ENCODE peak calls at places on chromosomes 1 and 21, in ten cellular contexts. One of them, this sample, is unnamed.

GRCh38 chr21:39144191-39144590 is 39.1 kb downstream of the PSMG1 start:
- DNase-seq in activated T-cell treated with anti-CD3 and anti-CD28 coated beads for 24 hours: no peak
- DNase-seq in ovary: no peak
- DNase-seq in H4: peak
- DNase-seq in NCI-H2029: no peak
- DNase-seq in ecto neural progenitor cell: no peak
- DNase-seq in ACHN: no peak
- DNase-seq in type B pancreatic cell: no peak
- DNase-seq in LHCN-M2: no peak
- DNase-seq in SIG-M5: no peak
- DNase-seq in this sample: no peak

GRCh38 chr1:23122796-23123195 is 45.9 kb downstream of the LUZP1 start:
- DNase-seq in ecto neural progenitor cell: no peak
- DNase-seq in ovary: no peak
- DNase-seq in H4: no peak
- DNase-seq in type B pancreatic cell: no peak
- DNase-seq in LHCN-M2: no peak
- DNase-seq in NCI-H2029: no peak
- DNase-seq in SIG-M5: no peak
- DNase-seq in ACHN: no peak
- DNase-seq in activated T-cell treated with anti-CD3 and anti-CD28 coated beads for 24 hours: no peak
- DNase-seq in this sample: no peak

GRCh38 chr1:151024540-151025146 is 11.7 kb upstream of the BNIPL start:
- DNase-seq in type B pancreatic cell: peak
- DNase-seq in ACHN: peak
- DNase-seq in ecto neural progenitor cell: peak
- DNase-seq in SIG-M5: no peak
- DNase-seq in NCI-H2029: peak
- DNase-seq in activated T-cell treated with anti-CD3 and anti-CD28 coated beads for 24 hours: peak
- DNase-seq in H4: peak
- DNase-seq in ovary: peak
- DNase-seq in LHCN-M2: peak
- DNase-seq in this sample: peak

GRCh38 chr1:15289251-15289651 is 42.2 kb downstream of the FHAD1 start:
- DNase-seq in type B pancreatic cell: no peak
- DNase-seq in activated T-cell treated with anti-CD3 and anti-CD28 coated beads for 24 hours: no peak
- DNase-seq in ovary: no peak
- DNase-seq in H4: peak
- DNase-seq in ACHN: no peak
- DNase-seq in SIG-M5: no peak
- DNase-seq in LHCN-M2: no peak
- DNase-seq in ecto neural progenitor cell: no peak
- DNase-seq in NCI-H2029: no peak
- DNase-seq in this sample: no peak

GRCh38 chr1:152034654-152035405 is 2.0 kb downstream of the S100A11 start:
- DNase-seq in LHCN-M2: peak
- DNase-seq in ovary: no peak
- DNase-seq in SIG-M5: peak
- DNase-seq in activated T-cell treated with anti-CD3 and anti-CD28 coated beads for 24 hours: peak
- DNase-seq in type B pancreatic cell: no peak
- DNase-seq in NCI-H2029: peak
- DNase-seq in ecto neural progenitor cell: peak
- DNase-seq in ACHN: peak
- DNase-seq in H4: peak
- DNase-seq in this sample: no peak

GRCh38 chr1:107140703-107141490 is at the start of gene NTNG1:
- DNase-seq in ACHN: peak
- DNase-seq in SIG-M5: no peak
- DNase-seq in ovary: no peak
- DNase-seq in type B pancreatic cell: peak
- DNase-seq in LHCN-M2: no peak
- DNase-seq in activated T-cell treated with anti-CD3 and anti-CD28 coated beads for 24 hours: no peak
- DNase-seq in NCI-H2029: no peak
- DNase-seq in H4: no peak
- DNase-seq in ecto neural progenitor cell: peak
- DNase-seq in this sample: no peak

GRCh38 chr1:110634455-110635281 is 28.5 kb upstream of the KCNA2 start:
- DNase-seq in ovary: peak
- DNase-seq in type B pancreatic cell: no peak
- DNase-seq in ecto neural progenitor cell: no peak
- DNase-seq in H4: peak
- DNase-seq in LHCN-M2: peak
- DNase-seq in NCI-H2029: no peak
- DNase-seq in ACHN: peak
- DNase-seq in activated T-cell treated with anti-CD3 and anti-CD28 coated beads for 24 hours: peak
- DNase-seq in SIG-M5: no peak
- DNase-seq in this sample: no peak

GRCh38 chr1:223331929-223332328 is 32.0 kb downstream of the SUSD4 start:
- DNase-seq in ovary: no peak
- DNase-seq in activated T-cell treated with anti-CD3 and anti-CD28 coated beads for 24 hours: no peak
- DNase-seq in NCI-H2029: no peak
- DNase-seq in SIG-M5: no peak
- DNase-seq in ecto neural progenitor cell: no peak
- DNase-seq in LHCN-M2: peak
- DNase-seq in type B pancreatic cell: no peak
- DNase-seq in H4: peak
- DNase-seq in ACHN: peak
- DNase-seq in this sample: no peak

GRCh38 chr1:235758931-235759330 is 107.8 kb downstream of the LYST start:
- DNase-seq in LHCN-M2: no peak
- DNase-seq in type B pancreatic cell: no peak
- DNase-seq in NCI-H2029: peak
- DNase-seq in ecto neural progenitor cell: no peak
- DNase-seq in ACHN: no peak
- DNase-seq in ovary: peak
- DNase-seq in SIG-M5: no peak
- DNase-seq in activated T-cell treated with anti-CD3 and anti-CD28 coated beads for 24 hours: no peak
- DNase-seq in H4: no peak
- DNase-seq in this sample: no peak

GRCh38 chr1:179166663-179167417 is 62.6 kb downstream of the ABL2 start:
- DNase-seq in activated T-cell treated with anti-CD3 and anti-CD28 coated beads for 24 hours: no peak
- DNase-seq in H4: no peak
- DNase-seq in type B pancreatic cell: no peak
- DNase-seq in ACHN: no peak
- DNase-seq in ovary: no peak
- DNase-seq in NCI-H2029: no peak
- DNase-seq in ecto neural progenitor cell: no peak
- DNase-seq in SIG-M5: no peak
- DNase-seq in LHCN-M2: peak
- DNase-seq in this sample: no peak

GRCh38 chr1:93608188-93609109 is 73.2 kb downstream of the BCAR3 start:
- DNase-seq in LHCN-M2: peak
- DNase-seq in activated T-cell treated with anti-CD3 and anti-CD28 coated beads for 24 hours: no peak
- DNase-seq in ecto neural progenitor cell: no peak
- DNase-seq in ovary: no peak
- DNase-seq in NCI-H2029: no peak
- DNase-seq in H4: no peak
- DNase-seq in ACHN: no peak
- DNase-seq in type B pancreatic cell: no peak
- DNase-seq in SIG-M5: no peak
- DNase-seq in this sample: no peak

GRCh38 chr1:56911098-56911497 is 54.7 kb downstream of the C8B start:
- DNase-seq in H4: no peak
- DNase-seq in activated T-cell treated with anti-CD3 and anti-CD28 coated beads for 24 hours: no peak
- DNase-seq in LHCN-M2: no peak
- DNase-seq in ovary: no peak
- DNase-seq in ACHN: no peak
- DNase-seq in type B pancreatic cell: no peak
- DNase-seq in ecto neural progenitor cell: no peak
- DNase-seq in SIG-M5: no peak
- DNase-seq in NCI-H2029: no peak
- DNase-seq in this sample: no peak

GRCh38 chr1:107677674-107678073 is 287.3 kb downstream of the VAV3 start:
- DNase-seq in type B pancreatic cell: no peak
- DNase-seq in SIG-M5: no peak
- DNase-seq in NCI-H2029: no peak
- DNase-seq in ecto neural progenitor cell: no peak
- DNase-seq in H4: no peak
- DNase-seq in LHCN-M2: no peak
- DNase-seq in ovary: no peak
- DNase-seq in activated T-cell treated with anti-CD3 and anti-CD28 coated beads for 24 hours: no peak
- DNase-seq in ACHN: no peak
- DNase-seq in this sample: no peak

GRCh38 chr1:228650141-228650540 is 85.1 kb upstream of the RHOU start:
- DNase-seq in ovary: peak
- DNase-seq in type B pancreatic cell: no peak
- DNase-seq in ecto neural progenitor cell: peak
- DNase-seq in H4: no peak
- DNase-seq in LHCN-M2: no peak
- DNase-seq in NCI-H2029: no peak
- DNase-seq in activated T-cell treated with anti-CD3 and anti-CD28 coated beads for 24 hours: no peak
- DNase-seq in SIG-M5: no peak
- DNase-seq in ACHN: no peak
- DNase-seq in this sample: no peak

GRCh38 chr1:163709636-163710035 is 387.9 kb downstream of the NUF2 start:
- DNase-seq in LHCN-M2: no peak
- DNase-seq in H4: no peak
- DNase-seq in type B pancreatic cell: no peak
- DNase-seq in ecto neural progenitor cell: no peak
- DNase-seq in activated T-cell treated with anti-CD3 and anti-CD28 coated beads for 24 hours: no peak
- DNase-seq in ACHN: no peak
- DNase-seq in SIG-M5: no peak
- DNase-seq in NCI-H2029: no peak
- DNase-seq in ovary: no peak
- DNase-seq in this sample: no peak

GRCh38 chr1:51961954-51962353 is 28.5 kb downstream of the RAB3B start:
- DNase-seq in SIG-M5: no peak
- DNase-seq in type B pancreatic cell: no peak
- DNase-seq in LHCN-M2: no peak
- DNase-seq in H4: no peak
- DNase-seq in activated T-cell treated with anti-CD3 and anti-CD28 coated beads for 24 hours: no peak
- DNase-seq in NCI-H2029: no peak
- DNase-seq in ovary: no peak
- DNase-seq in ecto neural progenitor cell: no peak
- DNase-seq in ACHN: no peak
- DNase-seq in this sample: no peak

GRCh38 chr1:7644906-7645750 is 126.0 kb upstream of the VAMP3 start:
- DNase-seq in LHCN-M2: no peak
- DNase-seq in type B pancreatic cell: no peak
- DNase-seq in ovary: peak
- DNase-seq in NCI-H2029: peak
- DNase-seq in activated T-cell treated with anti-CD3 and anti-CD28 coated beads for 24 hours: no peak
- DNase-seq in ecto neural progenitor cell: no peak
- DNase-seq in SIG-M5: no peak
- DNase-seq in ACHN: no peak
- DNase-seq in H4: no peak
- DNase-seq in this sample: no peak

GRCh38 chr1:24828887-24829192 is 83.6 kb downstream of the CLIC4 start:
- DNase-seq in LHCN-M2: no peak
- DNase-seq in ACHN: no peak
- DNase-seq in H4: no peak
- DNase-seq in ecto neural progenitor cell: no peak
- DNase-seq in SIG-M5: no peak
- DNase-seq in NCI-H2029: no peak
- DNase-seq in activated T-cell treated with anti-CD3 and anti-CD28 coated beads for 24 hours: no peak
- DNase-seq in type B pancreatic cell: no peak
- DNase-seq in ovary: no peak
- DNase-seq in this sample: peak

GRCh38 chr1:101907264-101907663 is 89.5 kb downstream of the OLFM3 start:
- DNase-seq in ACHN: no peak
- DNase-seq in type B pancreatic cell: no peak
- DNase-seq in SIG-M5: no peak
- DNase-seq in H4: no peak
- DNase-seq in NCI-H2029: no peak
- DNase-seq in activated T-cell treated with anti-CD3 and anti-CD28 coated beads for 24 hours: no peak
- DNase-seq in LHCN-M2: no peak
- DNase-seq in ecto neural progenitor cell: no peak
- DNase-seq in ovary: no peak
- DNase-seq in this sample: no peak

GRCh38 chr1:17572264-17572985 is 32.9 kb downstream of the ARHGEF10L start:
- DNase-seq in NCI-H2029: no peak
- DNase-seq in LHCN-M2: no peak
- DNase-seq in ovary: no peak
- DNase-seq in ACHN: no peak
- DNase-seq in activated T-cell treated with anti-CD3 and anti-CD28 coated beads for 24 hours: no peak
- DNase-seq in type B pancreatic cell: no peak
- DNase-seq in H4: no peak
- DNase-seq in ecto neural progenitor cell: no peak
- DNase-seq in SIG-M5: no peak
- DNase-seq in this sample: no peak

GRCh38 chr1:175742790-175743459 is 470 bp downstream of the TNR start:
- DNase-seq in SIG-M5: no peak
- DNase-seq in type B pancreatic cell: no peak
- DNase-seq in activated T-cell treated with anti-CD3 and anti-CD28 coated beads for 24 hours: no peak
- DNase-seq in H4: no peak
- DNase-seq in NCI-H2029: no peak
- DNase-seq in ACHN: peak
- DNase-seq in ovary: no peak
- DNase-seq in LHCN-M2: no peak
- DNase-seq in ecto neural progenitor cell: peak
- DNase-seq in this sample: no peak

GRCh38 chr1:201126832-201127754 is at the start of gene ASCL5:
- DNase-seq in ecto neural progenitor cell: no peak
- DNase-seq in activated T-cell treated with anti-CD3 and anti-CD28 coated beads for 24 hours: no peak
- DNase-seq in NCI-H2029: peak
- DNase-seq in LHCN-M2: peak
- DNase-seq in H4: peak
- DNase-seq in type B pancreatic cell: no peak
- DNase-seq in ovary: no peak
- DNase-seq in ACHN: peak
- DNase-seq in SIG-M5: no peak
- DNase-seq in this sample: no peak

GRCh38 chr1:54569339-54569738 is 21.3 kb downstream of the ACOT11 start:
- DNase-seq in NCI-H2029: no peak
- DNase-seq in ACHN: no peak
- DNase-seq in H4: peak
- DNase-seq in LHCN-M2: peak
- DNase-seq in ovary: no peak
- DNase-seq in ecto neural progenitor cell: no peak
- DNase-seq in activated T-cell treated with anti-CD3 and anti-CD28 coated beads for 24 hours: no peak
- DNase-seq in SIG-M5: no peak
- DNase-seq in type B pancreatic cell: no peak
- DNase-seq in this sample: no peak

GRCh38 chr1:218390625-218391024 is 45.5 kb downstream of the TGFB2 start:
- DNase-seq in activated T-cell treated with anti-CD3 and anti-CD28 coated beads for 24 hours: no peak
- DNase-seq in ecto neural progenitor cell: no peak
- DNase-seq in NCI-H2029: peak
- DNase-seq in LHCN-M2: no peak
- DNase-seq in ovary: no peak
- DNase-seq in ACHN: no peak
- DNase-seq in SIG-M5: no peak
- DNase-seq in type B pancreatic cell: no peak
- DNase-seq in H4: no peak
- DNase-seq in this sample: no peak

GRCh38 chr1:94036721-94037120 is 84.2 kb downstream of the ABCA4 start:
- DNase-seq in SIG-M5: no peak
- DNase-seq in LHCN-M2: no peak
- DNase-seq in activated T-cell treated with anti-CD3 and anti-CD28 coated beads for 24 hours: no peak
- DNase-seq in ovary: no peak
- DNase-seq in ecto neural progenitor cell: no peak
- DNase-seq in ACHN: no peak
- DNase-seq in NCI-H2029: no peak
- DNase-seq in H4: peak
- DNase-seq in type B pancreatic cell: no peak
- DNase-seq in this sample: no peak